ENCODE peak calls at places on chromosomes 7 and 10, in five cellular contexts. Y is esophagus muscularis mucosa, L is GM23338, R is right lobe of liver, F is right atrium auricular region. Z is an unnamed sample.

GRCh38 chr7:12756841-12757240 is 69.4 kb downstream of the ARL4A start:
- DNase-seq in Y (no peak), L (no peak), R (no peak), F (no peak), Z (no peak)

GRCh38 chr7:134690016-134690415 is 43.4 kb downstream of the BPGM start:
- DNase-seq in Y (no peak), L (no peak), R (no peak), F (no peak), Z (peak)

GRCh38 chr7:26375604-26376207 is 84.0 kb downstream of the SNX10 start:
- DNase-seq in Y (no peak), L (peak), R (no peak), F (no peak), Z (no peak)

GRCh38 chr10:19532411-19532810 is 283.8 kb upstream of the PLXDC2 start:
- DNase-seq in Y (no peak), L (no peak), R (no peak), F (no peak), Z (no peak)

GRCh38 chr7:135673360-135673706 is 11.0 kb downstream of the STMP1 start:
- DNase-seq in Y (peak), L (no peak), R (no peak), F (no peak), Z (peak)

GRCh38 chr7:48512892-48513291 is 341.6 kb downstream of the ABCA13 start:
- DNase-seq in Y (no peak), L (peak), R (no peak), F (no peak), Z (no peak)

GRCh38 chr10:47038881-47039557 is 127.8 kb downstream of the PTPN20 start:
- DNase-seq in Y (no peak), L (no peak), R (peak), F (no peak), Z (no peak)

GRCh38 chr10:96073722-96074121 is 30.3 kb downstream of the CCNJ start:
- DNase-seq in Y (no peak), L (no peak), R (no peak), F (no peak), Z (peak)

GRCh38 chr7:135645296-135645904 is 16.9 kb upstream of the STMP1 start:
- DNase-seq in Y (no peak), L (peak), R (no peak), F (no peak), Z (peak)

GRCh38 chr10:58765905-58766304 is 253.2 kb downstream of the BICC1 start:
- DNase-seq in Y (no peak), L (no peak), R (no peak), F (no peak), Z (no peak)

GRCh38 chr7:42606217-42606905 is 305.5 kb downstream of the C7orf25 start:
- DNase-seq in Y (no peak), L (no peak), R (no peak), F (no peak), Z (peak)

GRCh38 chr7:158329014-158329610 is 258.5 kb downstream of the PTPRN2 start:
- DNase-seq in Y (no peak), L (no peak), R (no peak), F (peak), Z (no peak)

GRCh38 chr10:97701438-97702064 is 12.0 kb upstream of the MARVELD1 start:
- DNase-seq in Y (no peak), L (peak), R (no peak), F (no peak), Z (peak)

GRCh38 chr7:158263964-158264748 is 323.5 kb downstream of the PTPRN2 start:
- DNase-seq in Y (no peak), L (no peak), R (peak), F (no peak), Z (no peak)

GRCh38 chr10:71603190-71603589 is 116.4 kb downstream of the C10orf105 start:
- DNase-seq in Y (no peak), L (no peak), R (no peak), F (no peak), Z (no peak)

GRCh38 chr10:82887488-82887887 is 1012.5 kb downstream of the NRG3 start:
- DNase-seq in Y (no peak), L (no peak), R (no peak), F (no peak), Z (no peak)

GRCh38 chr10:51244739-51245138 is 170.5 kb downstream of the PRKG1 start:
- DNase-seq in Y (no peak), L (peak), R (no peak), F (no peak), Z (peak)

GRCh38 chr7:41788556-41788955 is 85.7 kb upstream of the INHBA start:
- DNase-seq in Y (no peak), L (no peak), R (no peak), F (no peak), Z (no peak)

GRCh38 chr7:158325530-158326381 is 261.9 kb downstream of the PTPRN2 start:
- DNase-seq in Y (no peak), L (peak), R (peak), F (peak), Z (no peak)

GRCh38 chr7:133771778-133772421 is 355.2 kb upstream of the LRGUK start:
- DNase-seq in Y (peak), L (no peak), R (no peak), F (no peak), Z (no peak)

GRCh38 chr7:47196106-47196630 is 385.7 kb downstream of the TNS3 start:
- DNase-seq in Y (no peak), L (no peak), R (no peak), F (no peak), Z (no peak)

GRCh38 chr10:17961551-17962422 is 10.1 kb downstream of the SLC39A12 start:
- DNase-seq in Y (no peak), L (no peak), R (no peak), F (no peak), Z (peak)

GRCh38 chr7:141960687-141961422 is 12.7 kb downstream of the TAS2R38 start:
- DNase-seq in Y (no peak), L (no peak), R (no peak), F (no peak), Z (no peak)

GRCh38 chr7:73879977-73880681 is 19.2 kb downstream of the TMEM270 start:
- DNase-seq in Y (peak), L (no peak), R (peak), F (peak), Z (no peak)

GRCh38 chr10:80530251-80530650 is 7.5 kb upstream of the SH2D4B start:
- DNase-seq in Y (no peak), L (no peak), R (peak), F (no peak), Z (no peak)

GRCh38 chr10:52187521-52188258 is 126.4 kb upstream of the DKK1 start:
- DNase-seq in Y (no peak), L (peak), R (no peak), F (no peak), Z (no peak)

GRCh38 chr7:55441668-55442305 is 76.7 kb downstream of the LANCL2 start:
- DNase-seq in Y (no peak), L (no peak), R (no peak), F (no peak), Z (peak)

GRCh38 chr10:73858013-73858708 is 16.2 kb downstream of the CAMK2G start:
- DNase-seq in Y (no peak), L (no peak), R (no peak), F (no peak), Z (no peak)

DNA sequence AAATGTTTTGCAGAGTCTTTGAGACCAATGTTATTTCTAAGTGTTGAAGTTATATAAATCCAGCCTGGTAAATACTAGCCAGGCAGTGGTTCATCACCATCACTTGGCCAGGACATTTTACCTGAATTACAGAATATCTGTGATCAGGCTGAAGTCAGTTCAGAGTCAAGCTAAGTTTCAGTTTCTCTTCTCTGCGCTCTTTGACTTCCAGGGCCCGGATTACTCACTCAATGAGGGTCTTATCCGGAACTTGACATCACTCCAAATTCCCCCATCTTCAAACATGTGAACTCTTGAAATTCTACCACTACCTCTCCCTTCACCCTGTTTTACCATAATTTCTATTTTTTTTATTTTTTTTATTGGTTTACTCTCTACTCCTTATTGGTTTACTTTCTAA is 36.6 kb upstream of the CCAR1 start:
- DNase-seq in Y (no peak), L (no peak), R (no peak), F (no peak), Z (no peak)
- H3K4me3 ChIP-seq in Y (no peak), L (no peak), R (no peak), F (no peak), Z (no peak)

GRCh38 chr10:4131407-4132215 is 346.6 kb upstream of the KLF6 start:
- DNase-seq in Y (no peak), L (no peak), R (no peak), F (no peak), Z (peak)
- H3K4me3 ChIP-seq in Y (no peak), L (no peak), R (no peak), F (no peak), Z (no peak)

GRCh38 chr10:26331376-26331775 is 106.8 kb upstream of the APBB1IP start:
- DNase-seq in Y (no peak), L (no peak), R (no peak), F (no peak), Z (no peak)

GRCh38 chr10:26334232-26334931 is 103.8 kb upstream of the APBB1IP start:
- DNase-seq in Y (no peak), L (no peak), R (no peak), F (no peak), Z (no peak)

GRCh38 chr10:26334932-26335573 is 103.1 kb upstream of the APBB1IP start:
- DNase-seq in Y (no peak), L (peak), R (peak), F (peak), Z (peak)

GRCh38 chr10:26336979-26337378 is 101.2 kb upstream of the APBB1IP start:
- DNase-seq in Y (no peak), L (no peak), R (no peak), F (no peak), Z (no peak)

DNA sequence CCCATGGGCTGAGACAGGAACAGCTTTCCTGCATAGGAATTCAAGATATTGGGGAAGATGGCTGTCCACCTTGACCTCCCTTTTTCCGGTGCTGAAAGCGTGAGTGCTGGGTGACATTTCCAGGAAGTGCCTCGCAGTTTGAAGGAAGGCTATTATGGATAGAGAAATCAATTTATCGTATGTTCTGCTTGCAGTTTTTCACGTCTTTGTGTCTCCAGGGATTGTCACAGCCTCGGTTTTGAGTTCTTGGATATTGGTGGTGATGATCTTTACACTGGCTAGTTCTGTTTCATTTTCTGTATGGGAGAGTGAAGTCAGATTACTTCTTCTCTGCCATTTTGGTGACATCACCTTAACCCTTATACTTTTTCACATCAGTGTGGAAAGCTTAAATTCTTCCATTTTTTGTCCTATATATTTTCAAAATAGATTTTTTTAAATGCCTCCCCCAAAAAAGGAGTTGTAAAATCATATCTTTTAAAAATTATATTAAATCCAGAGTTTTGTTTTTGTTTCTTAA is 102.5 kb upstream of the APBB1IP start:
- DNase-seq in Y (no peak), L (no peak), R (no peak), F (no peak), Z (no peak)
- H3K4me3 ChIP-seq in Y (no peak), L (peak), R (peak), F (no peak), Z (no peak)

GRCh38 chr7:17887286-17887685 is 53.0 kb downstream of the SNX13 start:
- DNase-seq in Y (no peak), L (no peak), R (no peak), F (no peak), Z (no peak)

GRCh38 chr7:17878621-17879020 is 61.7 kb downstream of the SNX13 start:
- DNase-seq in Y (no peak), L (peak), R (no peak), F (no peak), Z (no peak)

GRCh38 chr7:17879075-17879661 is 61.1 kb downstream of the SNX13 start:
- DNase-seq in Y (no peak), L (no peak), R (no peak), F (no peak), Z (no peak)

DNA sequence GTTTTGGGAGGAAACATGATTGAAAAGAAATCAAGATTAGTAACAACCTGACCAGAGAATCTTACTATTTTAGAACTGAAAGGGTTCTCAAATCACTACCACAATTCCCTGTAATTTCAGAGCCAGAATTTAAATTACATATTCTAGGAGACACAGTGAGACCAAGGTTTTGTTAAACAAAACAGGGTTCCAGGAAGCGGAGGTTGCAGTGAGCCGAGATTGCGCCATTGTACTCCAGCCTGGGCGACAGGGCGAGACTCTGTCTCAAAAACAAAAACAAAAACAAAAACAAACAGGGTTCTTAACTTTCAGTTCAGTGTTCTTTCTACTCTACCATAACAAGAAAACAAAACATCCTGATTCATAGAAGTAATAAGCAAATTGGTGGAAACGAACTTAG is 57.6 kb downstream of the SNX13 start:
- DNase-seq in Y (no peak), L (peak), R (no peak), F (no peak), Z (no peak)
- H3K4me3 ChIP-seq in Y (no peak), L (peak), R (no peak), F (no peak), Z (no peak)

GRCh38 chr7:900331-901040 is 24.1 kb downstream of the GET4 start:
- DNase-seq in Y (no peak), L (no peak), R (no peak), F (no peak), Z (no peak)
- H3K4me3 ChIP-seq in Y (no peak), L (no peak), R (no peak), F (no peak), Z (no peak)

Z was measured in astrocyte of the spinal cord.